ENCODE peak calls at places on chromosome 10, in seven cellular contexts. One of them, this sample, is unnamed.

GRCh38 chr10:116105259-116105658 is 167.7 kb downstream of the GFRA1 start:
- DNase-seq in H1: no peak
- DNase-seq in stomach: peak; percentile 1
- DNase-seq in spleen: no peak
- DNase-seq in GM23338: no peak
- DNase-seq in K562: no peak
- DNase-seq in upper lobe of left lung: no peak
- DNase-seq in this sample: no peak

GRCh38 chr10:122571892-122572291 is 11.3 kb downstream of the DMBT1 start:
- DNase-seq in K562: no peak
- DNase-seq in GM23338: no peak
- DNase-seq in H1: no peak
- DNase-seq in stomach: no peak
- DNase-seq in upper lobe of left lung: no peak
- DNase-seq in spleen: no peak
- DNase-seq in this sample: no peak

GRCh38 chr10:86594535-86594934 is 59.8 kb upstream of the OPN4 start:
- DNase-seq in spleen: no peak
- DNase-seq in K562: no peak
- DNase-seq in stomach: no peak
- DNase-seq in upper lobe of left lung: no peak
- DNase-seq in GM23338: no peak
- DNase-seq in H1: no peak
- DNase-seq in this sample: no peak

GRCh38 chr10:55398463-55398862 is 597.4 kb upstream of the PCDH15 start:
- DNase-seq in stomach: no peak
- DNase-seq in upper lobe of left lung: no peak
- DNase-seq in GM23338: no peak
- DNase-seq in H1: no peak
- DNase-seq in spleen: no peak
- DNase-seq in K562: no peak
- DNase-seq in this sample: no peak

GRCh38 chr10:110535958-110536891 is 31.3 kb upstream of the SMC3 start:
- DNase-seq in H1: no peak
- DNase-seq in K562: no peak
- DNase-seq in spleen: peak; percentile 76
- DNase-seq in GM23338: peak; percentile 57
- DNase-seq in upper lobe of left lung: no peak
- DNase-seq in stomach: peak; percentile 34
- DNase-seq in this sample: no peak

GRCh38 chr10:130212736-130213135 is 76.5 kb downstream of the GLRX3 start:
- DNase-seq in spleen: no peak
- DNase-seq in upper lobe of left lung: no peak
- DNase-seq in stomach: no peak
- DNase-seq in K562: no peak
- DNase-seq in H1: no peak
- DNase-seq in GM23338: no peak
- DNase-seq in this sample: no peak

GRCh38 chr10:17144757-17145156 is 15.1 kb upstream of the CUBN start:
- DNase-seq in stomach: no peak
- DNase-seq in spleen: no peak
- DNase-seq in upper lobe of left lung: no peak
- DNase-seq in H1: no peak
- DNase-seq in GM23338: no peak
- DNase-seq in K562: no peak
- DNase-seq in this sample: no peak

GRCh38 chr10:102421645-102422585 is 1.3 kb downstream of the FBXL15 start:
- DNase-seq in GM23338: peak; percentile 62
- DNase-seq in K562: peak; percentile 54
- DNase-seq in stomach: peak; percentile 67
- DNase-seq in spleen: peak; percentile 88
- DNase-seq in H1: no peak
- DNase-seq in upper lobe of left lung: peak; percentile 90
- DNase-seq in this sample: no peak

GRCh38 chr10:51321968-51322367 is 247.7 kb downstream of the PRKG1 start:
- DNase-seq in spleen: no peak
- DNase-seq in stomach: no peak
- DNase-seq in H1: no peak
- DNase-seq in K562: no peak
- DNase-seq in upper lobe of left lung: no peak
- DNase-seq in GM23338: no peak
- DNase-seq in this sample: no peak

GRCh38 chr10:3427316-3427715 is 254.7 kb upstream of the PITRM1 start:
- DNase-seq in GM23338: no peak
- DNase-seq in upper lobe of left lung: no peak
- DNase-seq in spleen: no peak
- DNase-seq in stomach: no peak
- DNase-seq in K562: no peak
- DNase-seq in H1: no peak
- DNase-seq in this sample: no peak

GRCh38 chr10:1358860-1359598 is 302.8 kb downstream of the WDR37 start:
- DNase-seq in K562: no peak
- DNase-seq in GM23338: no peak
- DNase-seq in spleen: no peak
- DNase-seq in upper lobe of left lung: no peak
- DNase-seq in stomach: no peak
- DNase-seq in H1: no peak
- DNase-seq in this sample: no peak

GRCh38 chr10:68271104-68271882 is 39.4 kb upstream of the ATOH7 start:
- DNase-seq in spleen: no peak
- DNase-seq in stomach: peak; percentile 45
- DNase-seq in GM23338: peak; percentile 21
- DNase-seq in K562: no peak
- DNase-seq in upper lobe of left lung: no peak
- DNase-seq in H1: no peak
- DNase-seq in this sample: no peak

GRCh38 chr10:118571123-118571522 is 24.3 kb downstream of the PRLHR start:
- DNase-seq in upper lobe of left lung: no peak
- DNase-seq in spleen: no peak
- DNase-seq in K562: no peak
- DNase-seq in GM23338: no peak
- DNase-seq in H1: no peak
- DNase-seq in stomach: no peak
- DNase-seq in this sample: no peak

GRCh38 chr10:60426425-60426824 is 36.8 kb upstream of the ANK3 start:
- DNase-seq in spleen: no peak
- DNase-seq in upper lobe of left lung: no peak
- DNase-seq in GM23338: no peak
- DNase-seq in K562: no peak
- DNase-seq in H1: no peak
- DNase-seq in stomach: no peak
- DNase-seq in this sample: no peak

GRCh38 chr10:110215751-110216150 is 8.3 kb downstream of the MXI1 start:
- DNase-seq in GM23338: no peak
- DNase-seq in spleen: no peak
- DNase-seq in upper lobe of left lung: no peak
- DNase-seq in stomach: no peak
- DNase-seq in H1: no peak
- DNase-seq in K562: peak; percentile 13
- DNase-seq in this sample: no peak

GRCh38 chr10:34628174-34628802 is 186.8 kb downstream of the PARD3 start:
- DNase-seq in H1: no peak
- DNase-seq in GM23338: no peak
- DNase-seq in spleen: no peak
- DNase-seq in stomach: peak; percentile 70
- DNase-seq in K562: peak; percentile 37
- DNase-seq in upper lobe of left lung: no peak
- DNase-seq in this sample: no peak

GRCh38 chr10:34292675-34293074 is 522.4 kb downstream of the PARD3 start:
- DNase-seq in upper lobe of left lung: no peak
- DNase-seq in GM23338: no peak
- DNase-seq in spleen: no peak
- DNase-seq in K562: no peak
- DNase-seq in H1: no peak
- DNase-seq in stomach: no peak
- DNase-seq in this sample: no peak

GRCh38 chr10:114412907-114413386 is 8.6 kb upstream of the AFAP1L2 start:
- DNase-seq in upper lobe of left lung: no peak
- DNase-seq in H1: no peak
- DNase-seq in stomach: no peak
- DNase-seq in GM23338: no peak
- DNase-seq in K562: no peak
- DNase-seq in spleen: no peak
- DNase-seq in this sample: no peak

GRCh38 chr10:20955355-20955893 is 58.3 kb upstream of the NEBL start:
- DNase-seq in H1: no peak
- DNase-seq in stomach: no peak
- DNase-seq in GM23338: no peak
- DNase-seq in spleen: no peak
- DNase-seq in K562: no peak
- DNase-seq in upper lobe of left lung: no peak
- DNase-seq in this sample: no peak

GRCh38 chr10:20958225-20958624 is 61.1 kb upstream of the NEBL start:
- DNase-seq in spleen: no peak
- DNase-seq in H1: no peak
- DNase-seq in GM23338: no peak
- DNase-seq in upper lobe of left lung: no peak
- DNase-seq in stomach: no peak
- DNase-seq in K562: no peak
- DNase-seq in this sample: no peak

GRCh38 chr10:20958764-20959163 is 61.7 kb upstream of the NEBL start:
- DNase-seq in GM23338: no peak
- DNase-seq in upper lobe of left lung: no peak
- DNase-seq in stomach: no peak
- DNase-seq in spleen: no peak
- DNase-seq in H1: no peak
- DNase-seq in K562: no peak
- DNase-seq in this sample: no peak

GRCh38 chr10:20957744-20958143 is 60.6 kb upstream of the NEBL start:
- DNase-seq in spleen: no peak
- DNase-seq in upper lobe of left lung: no peak
- DNase-seq in H1: no peak
- DNase-seq in GM23338: no peak
- DNase-seq in stomach: no peak
- DNase-seq in K562: no peak
- DNase-seq in this sample: no peak

DNA sequence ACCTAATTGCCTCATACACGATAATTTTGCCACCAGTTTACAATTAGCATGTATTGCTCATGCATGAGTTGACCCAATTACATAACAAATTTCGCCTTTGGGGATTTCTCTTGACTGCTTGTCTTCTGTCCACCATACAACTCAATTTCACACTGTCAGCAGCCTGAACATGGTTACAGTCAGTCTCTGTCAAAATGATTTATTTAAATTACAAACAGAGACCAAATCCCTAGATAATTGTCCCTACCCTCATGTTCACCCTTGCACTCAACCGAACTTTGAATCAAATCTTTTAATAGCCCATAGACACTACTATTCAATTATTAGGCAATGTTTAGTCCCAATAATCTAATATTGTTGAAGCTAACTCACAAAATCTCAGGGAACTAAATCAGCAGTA is 59.7 kb upstream of the NEBL start:
- DNase-seq in GM23338: no peak
- DNase-seq in stomach: no peak
- DNase-seq in spleen: no peak
- DNase-seq in K562: no peak
- DNase-seq in upper lobe of left lung: no peak
- DNase-seq in H1: no peak
- DNase-seq in this sample: no peak
- TF ChIP-seq POLR2AphosphoS5 in GM23338: no peak
- TF ChIP-seq POLR2AphosphoS5 in stomach: no peak
- TF ChIP-seq POLR2AphosphoS5 in spleen: no peak
- TF ChIP-seq POLR2AphosphoS5 in K562: no peak
- TF ChIP-seq POLR2AphosphoS5 in upper lobe of left lung: no peak
- TF ChIP-seq POLR2AphosphoS5 in H1: no peak
- TF ChIP-seq POLR2AphosphoS5 in this sample: no peak

GRCh38 chr10:100349087-100349486 is 2.1 kb downstream of the SCD start:
- DNase-seq in stomach: no peak
- DNase-seq in H1: no peak
- DNase-seq in upper lobe of left lung: no peak
- DNase-seq in K562: no peak
- DNase-seq in GM23338: no peak
- DNase-seq in spleen: no peak
- DNase-seq in this sample: no peak

GRCh38 chr10:100346765-100347567 is at the start of gene SCD:
- DNase-seq in K562: peak; percentile 83
- DNase-seq in GM23338: peak; percentile 99
- DNase-seq in upper lobe of left lung: peak; percentile 92
- DNase-seq in stomach: peak; percentile 70
- DNase-seq in spleen: peak; percentile 94
- DNase-seq in H1: peak; percentile 91
- DNase-seq in this sample: peak; percentile 77

GRCh38 chr10:100348389-100348927 is 1.4 kb downstream of the SCD start:
- DNase-seq in upper lobe of left lung: no peak
- DNase-seq in stomach: no peak
- DNase-seq in GM23338: no peak
- DNase-seq in K562: no peak
- DNase-seq in spleen: no peak
- DNase-seq in H1: no peak
- DNase-seq in this sample: no peak

GRCh38 chr10:100346351-100346764 is 675 bp upstream of the SCD start:
- DNase-seq in H1: no peak
- DNase-seq in stomach: peak; percentile 37
- DNase-seq in K562: no peak
- DNase-seq in upper lobe of left lung: peak; percentile 93
- DNase-seq in GM23338: peak; percentile 89
- DNase-seq in spleen: peak; percentile 90
- DNase-seq in this sample: no peak

GRCh38 chr10:100347568-100348195 is 649 bp downstream of the SCD start:
- DNase-seq in GM23338: no peak
- DNase-seq in stomach: no peak
- DNase-seq in upper lobe of left lung: no peak
- DNase-seq in spleen: peak; percentile 74
- DNase-seq in K562: peak; percentile 40
- DNase-seq in H1: no peak
- DNase-seq in this sample: no peak
- TF ChIP-seq POLR2AphosphoS5 in GM23338: no peak
- TF ChIP-seq POLR2AphosphoS5 in stomach: no peak
- TF ChIP-seq POLR2AphosphoS5 in upper lobe of left lung: no peak
- TF ChIP-seq POLR2AphosphoS5 in spleen: no peak
- TF ChIP-seq POLR2AphosphoS5 in K562: no peak
- TF ChIP-seq POLR2AphosphoS5 in H1: no peak
- TF ChIP-seq POLR2AphosphoS5 in this sample: no peak

GRCh38 chr10:29202541-29202940 is 86.3 kb upstream of the LYZL1 start:
- DNase-seq in upper lobe of left lung: no peak
- DNase-seq in spleen: no peak
- DNase-seq in K562: no peak
- DNase-seq in GM23338: no peak
- DNase-seq in stomach: no peak
- DNase-seq in H1: no peak
- DNase-seq in this sample: no peak
- TF ChIP-seq POLR2AphosphoS5 in upper lobe of left lung: no peak
- TF ChIP-seq POLR2AphosphoS5 in spleen: no peak
- TF ChIP-seq POLR2AphosphoS5 in K562: no peak
- TF ChIP-seq POLR2AphosphoS5 in GM23338: no peak
- TF ChIP-seq POLR2AphosphoS5 in stomach: no peak
- TF ChIP-seq POLR2AphosphoS5 in H1: no peak
- TF ChIP-seq POLR2AphosphoS5 in this sample: no peak

DNA sequence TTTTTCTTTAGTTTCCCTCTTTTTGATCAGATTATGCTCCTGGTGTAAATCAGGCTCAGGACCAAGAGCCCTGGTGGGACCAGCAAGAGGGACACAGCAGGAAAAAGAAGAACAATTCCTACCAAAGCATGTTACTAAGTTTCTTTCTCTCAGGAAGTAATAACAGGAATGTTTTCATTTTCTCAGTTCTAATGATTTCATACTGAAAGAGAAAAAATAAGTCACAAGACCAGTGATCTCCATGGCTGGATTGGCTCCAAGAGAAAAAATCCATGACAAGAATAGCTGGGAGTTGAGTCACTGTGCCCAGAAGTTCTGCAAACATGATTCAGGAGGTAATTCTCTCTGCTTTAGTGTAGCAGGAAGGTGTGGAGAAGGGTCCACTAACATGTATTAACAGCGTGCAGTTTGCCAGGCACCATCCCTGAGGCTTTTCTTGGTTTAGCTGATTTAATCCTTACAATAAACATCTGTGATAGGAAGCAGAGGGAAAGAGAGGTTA is 23.8 kb upstream of the IFIT2 start:
- DNase-seq in spleen: no peak
- DNase-seq in upper lobe of left lung: no peak
- DNase-seq in GM23338: no peak
- DNase-seq in H1: no peak
- DNase-seq in stomach: no peak
- DNase-seq in K562: no peak
- DNase-seq in this sample: no peak
- TF ChIP-seq POLR2AphosphoS5 in spleen: no peak
- TF ChIP-seq POLR2AphosphoS5 in upper lobe of left lung: peak; percentile 30
- TF ChIP-seq POLR2AphosphoS5 in GM23338: no peak
- TF ChIP-seq POLR2AphosphoS5 in H1: no peak
- TF ChIP-seq POLR2AphosphoS5 in stomach: peak; percentile 26
- TF ChIP-seq POLR2AphosphoS5 in K562: no peak
- TF ChIP-seq POLR2AphosphoS5 in this sample: peak; percentile 20